ENCODE peak calls at places on chromosomes 7 and 10, in six cellular contexts. A, W, I, J, R and T are unnamed samples.

GRCh38 chr7:100825760-100826545 is 1.4 kb downstream of the EPHB4 start:
- DNase-seq in W (no peak), A (no peak), J (peak; percentile 26), R (peak; percentile 47), I (peak; percentile 40), T (peak; percentile 36)

GRCh38 chr10:122285506-122286444 is 14.7 kb downstream of the BTBD16 start:
- DNase-seq in I (no peak), R (no peak), W (no peak), J (no peak), A (no peak), T (no peak)

GRCh38 chr10:13627459-13628310 is 40.9 kb downstream of the PRPF18 start:
- DNase-seq in J (no peak), R (no peak), I (no peak), A (no peak), W (no peak), T (peak; percentile 30)

GRCh38 chr7:36600314-36600682 is 124.0 kb downstream of the AOAH start:
- DNase-seq in J (no peak), W (peak; percentile 51), A (no peak), I (no peak), R (no peak), T (no peak)

GRCh38 chr10:5678397-5678983 is 6.1 kb upstream of the TASOR2 start:
- DNase-seq in J (no peak), I (no peak), A (no peak), W (no peak), R (no peak), T (no peak)

GRCh38 chr7:6516387-6516983 is 34.8 kb downstream of the GRID2IP start:
- DNase-seq in W (peak; percentile 80), J (peak; percentile 57), R (peak; percentile 71), A (peak; percentile 78), I (peak; percentile 89), T (peak; percentile 64)

GRCh38 chr10:60607409-60607808 is 170.9 kb upstream of the CDK1 start:
- DNase-seq in A (no peak), W (no peak), R (no peak), I (no peak), J (no peak), T (no peak)

GRCh38 chr10:13195016-13195415 is 33.7 kb downstream of the MCM10 start:
- DNase-seq in I (no peak), W (no peak), R (no peak), A (no peak), J (no peak), T (no peak)

GRCh38 chr10:75904499-75905283 is 473.3 kb downstream of the LRMDA start:
- DNase-seq in W (no peak), A (no peak), I (no peak), R (no peak), J (no peak), T (no peak)

GRCh38 chr7:80467069-80467468 is 44.8 kb downstream of the GNAT3 start:
- DNase-seq in R (peak; percentile 6), A (no peak), I (peak; percentile 88), W (no peak), J (peak; percentile 12), T (peak; percentile 46)

GRCh38 chr7:11760372-11760771 is 71.6 kb downstream of the THSD7A start:
- DNase-seq in J (no peak), W (no peak), I (no peak), A (peak; percentile 32), R (no peak), T (peak; percentile 37)

GRCh38 chr7:80284848-80285247 is 150.2 kb downstream of the GNAI1 start:
- DNase-seq in J (peak; percentile 87), W (no peak), A (no peak), I (peak; percentile 29), R (no peak), T (peak; percentile 75)

GRCh38 chr10:80410578-80411145 is 2.3 kb downstream of the PRXL2A start:
- DNase-seq in R (peak; percentile 61), J (no peak), I (no peak), A (no peak), W (no peak), T (no peak)

GRCh38 chr10:55630491-55631056 is 730.5 kb downstream of the ZWINT start:
- DNase-seq in I (peak; percentile 37), R (peak; percentile 22), A (no peak), J (no peak), W (no peak), T (peak; percentile 3)

DNA sequence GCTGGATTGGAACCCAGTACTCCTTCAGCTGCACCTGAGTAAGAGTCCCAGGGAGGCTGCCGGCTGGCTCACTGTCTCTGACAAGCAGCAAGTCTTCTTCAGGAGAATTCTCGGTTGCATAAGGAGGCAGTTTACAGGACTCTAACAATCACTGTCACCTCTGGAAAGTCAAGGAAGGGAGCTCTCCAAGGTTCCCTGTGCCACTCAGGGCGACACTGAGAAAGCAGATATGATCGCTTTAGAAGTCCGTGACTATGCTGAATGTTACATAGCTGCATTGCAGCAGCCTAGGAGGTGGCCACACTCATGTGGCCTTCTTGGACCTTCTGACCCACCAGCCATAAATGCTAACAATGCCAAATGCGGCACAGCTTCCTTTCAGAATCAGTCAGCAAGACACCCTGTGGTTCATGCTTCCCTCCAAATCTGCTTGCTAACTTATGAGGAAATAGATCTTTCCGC is 133.0 kb downstream of the ATXN7L1 start:
- DNase-seq in J (no peak), A (no peak), I (no peak), R (no peak), W (no peak), T (no peak)
- H3K4me3 ChIP-seq in J (no peak overlapping the region), A (no peak overlapping the region), I (no peak overlapping the region), R (no peak overlapping the region), W (no peak overlapping the region), T (no peak overlapping the region)

DNA sequence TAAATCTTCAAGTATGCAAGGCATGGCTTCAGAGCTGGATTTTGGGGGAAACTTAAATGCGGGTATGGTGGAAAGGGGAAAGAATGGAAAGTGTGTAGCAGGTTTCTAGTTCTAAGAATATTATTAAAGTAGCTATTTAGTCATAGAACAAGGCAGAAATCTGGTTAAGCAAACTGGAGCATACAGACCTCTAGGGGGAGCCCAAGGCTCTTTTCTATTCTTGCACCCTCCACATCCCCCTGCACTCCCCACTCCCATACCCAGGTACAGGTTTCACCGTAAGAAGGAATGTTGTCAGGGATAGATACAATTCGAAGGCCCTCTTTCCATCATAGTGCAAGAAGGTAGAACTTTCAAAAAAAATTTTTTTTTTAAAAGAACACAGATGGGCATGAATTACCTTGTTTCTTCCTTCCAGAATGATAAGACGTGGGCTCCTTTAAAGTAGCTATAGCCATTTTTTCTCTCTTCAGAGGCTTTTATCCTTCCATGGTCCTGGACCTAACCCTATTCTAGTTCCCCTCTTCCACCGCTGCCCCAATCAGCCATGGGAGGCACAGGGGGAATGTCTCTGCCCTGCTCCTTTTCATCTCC is 41.5 kb upstream of the SMIM30 start:
- DNase-seq in R (peak; percentile 6), I (peak; percentile 38), J (no peak), A (no peak), W (no peak), T (peak; percentile 38)
- TF ChIP-seq CTCF in R (peak; percentile 65), I (peak; percentile 69), J (peak; percentile 64), A (no peak), W (no peak), T (peak; percentile 73)

GRCh38 chr10:100827819-100828743 is 82.7 kb downstream of the PAX2 start:
- DNase-seq in W (peak; percentile 28), J (no peak), A (peak; percentile 15), I (peak; percentile 30), R (no peak), T (no peak)
- H3K27me3 ChIP-seq in W (peaks cover 22% of the 10 kb centered on the region), J (peaks cover 81% of the 10 kb centered on the region), A (peaks cover 41% of the 10 kb centered on the region), I (peaks cover 42% of the 10 kb centered on the region), R (peaks cover 80% of the 10 kb centered on the region), T (peaks cover 75% of the 10 kb centered on the region)

GRCh38 chr7:71679480-71679879 is 547.5 kb downstream of the GALNT17 start:
- DNase-seq in W (no peak), I (no peak), R (no peak), A (no peak), J (no peak), T (no peak)
- H3K4me3 ChIP-seq in W (no peak overlapping the region), I (no peak overlapping the region), R (no peak overlapping the region), A (no peak overlapping the region), J (no peak overlapping the region), T (no peak overlapping the region)

GRCh38 chr10:127679642-127680255 is 57.2 kb upstream of the FOXI2 start:
- DNase-seq in I (no peak), A (no peak), W (no peak), J (no peak), R (no peak), T (no peak)

DNA sequence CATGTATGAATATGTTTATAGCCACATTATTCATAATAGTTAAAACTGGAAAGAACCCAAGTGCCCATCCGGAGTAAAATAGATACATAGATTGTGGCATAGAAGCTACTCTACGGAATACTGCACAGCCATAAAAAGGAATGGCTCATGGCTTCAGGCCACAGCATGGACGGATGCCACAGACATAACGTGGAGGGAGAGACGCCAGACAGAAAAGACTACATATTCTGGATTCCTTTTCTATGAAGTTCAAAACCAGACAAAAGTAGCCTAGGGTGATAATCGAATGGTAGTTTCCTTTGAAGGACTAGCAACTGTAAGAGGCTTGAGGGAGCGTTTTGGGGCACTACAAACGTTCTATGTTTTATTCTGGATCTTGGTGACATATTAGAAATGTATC is 58.9 kb upstream of the FOXI2 start:
- DNase-seq in I (no peak), W (no peak), A (no peak), J (no peak), R (no peak), T (no peak)
- TF ChIP-seq CTCF in I (no peak), W (no peak), A (no peak), J (no peak), R (no peak), T (no peak)

DNA sequence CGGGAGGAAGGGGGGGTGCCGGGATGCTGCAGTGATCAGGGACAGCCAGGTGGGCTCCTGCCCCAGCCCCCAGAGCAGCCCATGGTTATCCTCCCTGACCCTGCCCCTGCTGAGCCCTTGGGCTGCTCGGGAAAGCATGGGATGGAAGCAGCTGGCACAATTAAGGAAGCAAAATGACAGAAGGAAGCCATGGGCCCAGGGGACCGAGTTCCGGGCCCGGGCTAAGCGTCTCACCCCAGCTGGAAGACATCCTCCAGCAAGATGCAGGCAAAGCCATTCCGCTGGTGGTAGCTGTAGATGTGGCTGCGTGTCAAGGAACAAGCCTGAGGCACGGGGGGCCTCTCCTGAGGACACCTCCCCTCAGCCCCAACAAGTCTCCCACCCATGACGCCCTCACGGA is 1.1 kb downstream of the ATG9B start:
- DNase-seq in I (no peak), W (no peak), J (no peak), A (no peak), R (no peak), T (no peak)
- H3K27me3 ChIP-seq in I (no peaks in the 10 kb centered on the region), W (no peaks in the 10 kb centered on the region), J (peaks cover 24% of the 10 kb centered on the region), A (no peaks in the 10 kb centered on the region), R (peaks cover 12% of the 10 kb centered on the region), T (peaks cover 6% of the 10 kb centered on the region)

GRCh38 chr10:97719602-97720001 is 6.1 kb downstream of the MARVELD1 start:
- DNase-seq in A (no peak), J (no peak), R (no peak), W (no peak), I (no peak), T (no peak)
- H3K4me3 ChIP-seq in A (no peak overlapping the region), J (no peak overlapping the region), R (no peak overlapping the region), W (no peak overlapping the region), I (no peak overlapping the region), T (no peak overlapping the region)

GRCh38 chr10:11355625-11356024 is 255.8 kb downstream of the USP6NL start:
- DNase-seq in W (no peak), J (no peak), I (no peak), A (no peak), R (no peak), T (no peak)
- TF ChIP-seq CTCF in W (no peak), J (no peak), I (no peak), A (no peak), R (no peak), T (no peak)